ENCODE peak calls at places on chromosomes 7 and 10, in ten cellular contexts. One of them, this sample, is unnamed.

GRCh38 chr10:126598009-126598408 is 72.5 kb downstream of the C10orf90 start:
- DNase-seq in adrenal gland: no peak
- DNase-seq in ovary: no peak
- DNase-seq in A549: peak; percentile 63
- DNase-seq in H1: peak; percentile 66
- DNase-seq in heart left ventricle: peak; percentile 15
- DNase-seq in IMR-90: peak; percentile 27
- DNase-seq in transverse colon: peak; percentile 24
- DNase-seq in HCT116: peak; percentile 38
- DNase-seq in tibial nerve: no peak
- DNase-seq in this sample: no peak

GRCh38 chr10:69854685-69855345 is 53.1 kb downstream of the COL13A1 start:
- DNase-seq in adrenal gland: no peak
- DNase-seq in ovary: no peak
- DNase-seq in A549: no peak
- DNase-seq in H1: no peak
- DNase-seq in heart left ventricle: no peak
- DNase-seq in IMR-90: no peak
- DNase-seq in transverse colon: peak; percentile 30
- DNase-seq in HCT116: no peak
- DNase-seq in tibial nerve: no peak
- DNase-seq in this sample: no peak

GRCh38 chr7:64787295-64787694 is 6.9 kb upstream of the ZNF138 start:
- DNase-seq in adrenal gland: no peak
- DNase-seq in ovary: no peak
- DNase-seq in A549: no peak
- DNase-seq in H1: no peak
- DNase-seq in heart left ventricle: no peak
- DNase-seq in IMR-90: no peak
- DNase-seq in transverse colon: no peak
- DNase-seq in HCT116: no peak
- DNase-seq in tibial nerve: no peak
- DNase-seq in this sample: no peak

GRCh38 chr10:50622497-50623298 is 1.1 kb downstream of the SGMS1 start:
- DNase-seq in adrenal gland: peak; percentile 65
- DNase-seq in ovary: peak; percentile 53
- DNase-seq in A549: peak; percentile 46
- DNase-seq in H1: no peak
- DNase-seq in heart left ventricle: peak; percentile 47
- DNase-seq in IMR-90: peak; percentile 50
- DNase-seq in transverse colon: peak; percentile 53
- DNase-seq in HCT116: no peak
- DNase-seq in tibial nerve: no peak
- DNase-seq in this sample: peak; percentile 83

GRCh38 chr7:106033735-106034134 is 70.7 kb downstream of the CDHR3 start:
- DNase-seq in adrenal gland: no peak
- DNase-seq in ovary: no peak
- DNase-seq in A549: no peak
- DNase-seq in H1: no peak
- DNase-seq in heart left ventricle: no peak
- DNase-seq in IMR-90: no peak
- DNase-seq in transverse colon: no peak
- DNase-seq in HCT116: no peak
- DNase-seq in tibial nerve: no peak
- DNase-seq in this sample: no peak

GRCh38 chr10:1411956-1412355 is 325.4 kb downstream of the ADARB2 start:
- DNase-seq in adrenal gland: no peak
- DNase-seq in ovary: no peak
- DNase-seq in A549: no peak
- DNase-seq in H1: no peak
- DNase-seq in heart left ventricle: no peak
- DNase-seq in IMR-90: no peak
- DNase-seq in transverse colon: no peak
- DNase-seq in HCT116: no peak
- DNase-seq in tibial nerve: no peak
- DNase-seq in this sample: no peak

GRCh38 chr7:128215739-128216138 is 25.3 kb upstream of the LEP start:
- DNase-seq in adrenal gland: no peak
- DNase-seq in ovary: no peak
- DNase-seq in A549: no peak
- DNase-seq in H1: no peak
- DNase-seq in heart left ventricle: no peak
- DNase-seq in IMR-90: peak; percentile 18
- DNase-seq in transverse colon: no peak
- DNase-seq in HCT116: no peak
- DNase-seq in tibial nerve: no peak
- DNase-seq in this sample: no peak

GRCh38 chr7:125857606-125858005 is 928.0 kb upstream of the POT1 start:
- DNase-seq in adrenal gland: no peak
- DNase-seq in ovary: no peak
- DNase-seq in A549: no peak
- DNase-seq in H1: no peak
- DNase-seq in heart left ventricle: no peak
- DNase-seq in IMR-90: no peak
- DNase-seq in transverse colon: no peak
- DNase-seq in HCT116: no peak
- DNase-seq in tibial nerve: no peak
- DNase-seq in this sample: no peak

GRCh38 chr10:124602646-124603365 is 141.2 kb downstream of the LHPP start:
- DNase-seq in adrenal gland: no peak
- DNase-seq in ovary: no peak
- DNase-seq in A549: no peak
- DNase-seq in H1: no peak
- DNase-seq in heart left ventricle: no peak
- DNase-seq in IMR-90: no peak
- DNase-seq in transverse colon: no peak
- DNase-seq in HCT116: no peak
- DNase-seq in tibial nerve: no peak
- DNase-seq in this sample: no peak

DNA sequence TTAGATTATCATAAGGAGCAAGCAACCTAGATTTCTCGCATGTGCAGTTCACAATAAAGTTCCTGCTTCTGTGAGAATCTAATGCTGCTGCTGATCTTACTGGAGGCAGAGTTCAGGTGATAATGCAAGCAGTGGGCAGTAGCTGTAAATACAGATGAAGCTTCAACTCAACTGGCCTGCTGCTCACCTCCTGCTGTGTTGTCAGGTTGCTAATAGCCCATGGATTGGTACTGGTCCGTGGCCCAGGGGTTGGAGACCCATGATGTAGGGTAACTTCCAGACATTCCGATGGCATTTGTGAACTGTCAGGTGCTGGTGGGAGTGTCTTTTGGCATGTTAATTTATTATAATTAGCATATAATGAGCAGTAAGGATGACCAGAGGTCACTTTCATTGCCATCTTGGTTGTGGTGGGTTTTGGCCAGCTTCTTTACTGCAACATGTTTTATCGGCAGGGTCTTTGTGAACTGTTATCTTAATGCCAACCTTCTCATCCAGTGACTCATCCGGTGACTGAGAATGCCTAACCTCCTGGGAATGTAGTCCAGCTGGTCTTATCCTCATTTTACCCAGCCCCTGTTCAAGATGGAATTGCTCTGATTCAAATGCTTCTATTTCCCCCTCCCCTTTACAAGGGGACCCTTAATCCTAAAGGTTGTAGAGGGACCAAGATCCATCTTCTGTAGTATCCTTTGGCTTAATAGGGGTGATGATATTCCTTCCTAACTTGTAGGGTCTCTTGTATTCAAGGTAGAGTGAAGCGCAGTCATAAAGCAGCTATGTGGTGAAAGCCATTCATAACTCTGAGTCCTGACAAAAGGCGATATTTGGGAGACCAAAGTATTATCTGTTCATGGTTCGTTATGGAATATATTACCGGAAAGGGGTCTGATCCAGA is 165.8 kb downstream of the CCSER2 start:
- DNase-seq in adrenal gland: no peak
- DNase-seq in ovary: no peak
- DNase-seq in A549: peak; percentile 13
- DNase-seq in H1: no peak
- DNase-seq in heart left ventricle: no peak
- DNase-seq in IMR-90: peak; percentile 69
- DNase-seq in transverse colon: no peak
- DNase-seq in HCT116: peak; percentile 77
- DNase-seq in tibial nerve: no peak
- DNase-seq in this sample: no peak
- H3K4me3 ChIP-seq in adrenal gland: no peak overlapping the region
- H3K4me3 ChIP-seq in ovary: no peak overlapping the region
- H3K4me3 ChIP-seq in A549: no peak overlapping the region
- H3K4me3 ChIP-seq in H1: no peak overlapping the region
- H3K4me3 ChIP-seq in heart left ventricle: no peak overlapping the region
- H3K4me3 ChIP-seq in IMR-90: no peak overlapping the region
- H3K4me3 ChIP-seq in transverse colon: no peak overlapping the region
- H3K4me3 ChIP-seq in HCT116: peak overlapping the region; percentile 48
- H3K4me3 ChIP-seq in tibial nerve: no peak overlapping the region
- H3K4me3 ChIP-seq in this sample: no peak overlapping the region

DNA sequence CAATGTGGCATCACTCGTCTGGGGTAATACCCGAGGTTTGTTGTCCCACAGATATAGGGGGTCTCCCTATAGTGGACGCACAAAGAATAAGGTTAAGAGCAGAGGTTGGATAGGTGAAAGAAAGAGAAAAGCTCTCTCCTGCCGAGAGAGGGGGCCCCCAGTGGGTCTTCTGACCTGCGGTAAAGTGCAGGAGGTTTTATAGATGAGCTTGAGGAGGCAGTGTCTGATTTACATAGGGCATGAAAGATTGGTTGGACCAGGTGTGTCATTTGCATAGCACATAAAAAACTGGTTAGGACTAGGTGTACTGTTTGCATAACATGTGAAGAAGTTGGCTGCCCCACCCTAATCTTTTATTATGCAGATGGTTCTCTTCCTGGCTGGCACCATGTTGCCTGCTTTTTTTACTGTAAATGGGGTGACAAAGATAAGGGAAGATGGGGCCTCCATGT is 11.8 kb downstream of the CYP3A43 start:
- DNase-seq in adrenal gland: no peak
- DNase-seq in ovary: no peak
- DNase-seq in A549: no peak
- DNase-seq in H1: peak; percentile 49
- DNase-seq in heart left ventricle: no peak
- DNase-seq in IMR-90: no peak
- DNase-seq in transverse colon: peak; percentile 40
- DNase-seq in HCT116: no peak
- DNase-seq in tibial nerve: no peak
- DNase-seq in this sample: no peak
- TF ChIP-seq POLR2A in adrenal gland: no peak
- TF ChIP-seq POLR2A in ovary: no peak
- TF ChIP-seq POLR2A in A549: no peak
- TF ChIP-seq POLR2A in H1: no peak
- TF ChIP-seq POLR2A in heart left ventricle: no peak
- TF ChIP-seq POLR2A in IMR-90: no peak
- TF ChIP-seq POLR2A in transverse colon: peak; percentile 74
- TF ChIP-seq POLR2A in HCT116: no peak
- TF ChIP-seq POLR2A in tibial nerve: no peak
- TF ChIP-seq POLR2A in this sample: no peak

DNA sequence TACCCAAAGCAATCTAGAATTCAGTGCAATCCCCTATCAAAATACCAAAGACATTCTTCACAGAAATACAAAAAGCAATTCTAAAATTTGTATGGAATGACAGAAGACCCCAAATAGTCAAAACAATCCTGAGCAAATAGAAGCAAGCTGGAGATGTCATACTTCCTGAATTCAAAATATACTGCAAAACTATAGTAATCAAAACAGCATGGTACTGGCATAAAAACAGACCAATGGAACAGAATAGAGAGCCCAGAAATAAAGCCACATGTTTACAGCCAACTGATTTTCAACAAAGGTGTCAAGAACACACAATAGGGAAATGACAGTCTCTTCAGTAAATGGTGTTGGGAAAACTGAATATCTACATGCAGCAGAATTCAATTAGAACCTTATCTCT is 124.1 kb upstream of the AGK start:
- DNase-seq in adrenal gland: no peak
- DNase-seq in ovary: no peak
- DNase-seq in A549: no peak
- DNase-seq in H1: no peak
- DNase-seq in heart left ventricle: no peak
- DNase-seq in IMR-90: no peak
- DNase-seq in transverse colon: no peak
- DNase-seq in HCT116: no peak
- DNase-seq in tibial nerve: no peak
- DNase-seq in this sample: no peak
- H3K4me1 ChIP-seq in adrenal gland: no peaks in the 10 kb centered on the region
- H3K4me1 ChIP-seq in ovary: no peaks in the 10 kb centered on the region
- H3K4me1 ChIP-seq in A549: no peaks in the 10 kb centered on the region
- H3K4me1 ChIP-seq in H1: peaks cover 18% of the 10 kb centered on the region
- H3K4me1 ChIP-seq in heart left ventricle: peaks cover 3% of the 10 kb centered on the region
- H3K4me1 ChIP-seq in IMR-90: no peaks in the 10 kb centered on the region
- H3K4me1 ChIP-seq in transverse colon: no peaks in the 10 kb centered on the region
- H3K4me1 ChIP-seq in HCT116: no peaks in the 10 kb centered on the region
- H3K4me1 ChIP-seq in tibial nerve: no peaks in the 10 kb centered on the region
- H3K4me1 ChIP-seq in this sample: no peaks in the 10 kb centered on the region

GRCh38 chr7:101727184-101727583 is 90.2 kb upstream of the CUX1 start:
- DNase-seq in adrenal gland: no peak
- DNase-seq in ovary: no peak
- DNase-seq in A549: no peak
- DNase-seq in H1: no peak
- DNase-seq in heart left ventricle: no peak
- DNase-seq in IMR-90: no peak
- DNase-seq in transverse colon: no peak
- DNase-seq in HCT116: no peak
- DNase-seq in tibial nerve: no peak
- DNase-seq in this sample: no peak
- H3K4me3 ChIP-seq in adrenal gland: no peak overlapping the region
- H3K4me3 ChIP-seq in ovary: no peak overlapping the region
- H3K4me3 ChIP-seq in A549: no peak overlapping the region
- H3K4me3 ChIP-seq in H1: no peak overlapping the region
- H3K4me3 ChIP-seq in heart left ventricle: no peak overlapping the region
- H3K4me3 ChIP-seq in IMR-90: no peak overlapping the region
- H3K4me3 ChIP-seq in transverse colon: no peak overlapping the region
- H3K4me3 ChIP-seq in HCT116: no peak overlapping the region
- H3K4me3 ChIP-seq in tibial nerve: no peak overlapping the region
- H3K4me3 ChIP-seq in this sample: no peak overlapping the region